ENCODE peak calls at places on chromosome 4, in seven cellular contexts. A is lower lobe of right lung, M is choroid plexus epithelial cell, Y is HAP-1, U is suprapubic skin, S is AG04450, T is kidney. H is an unnamed sample.

GRCh38 chr4:168551211-168551610 is 54.4 kb downstream of the PALLD start:
- DNase-seq in A (no peak), M (peak), Y (no peak), U (no peak), S (peak), T (no peak), H (no peak)

GRCh38 chr4:43132010-43132582 is 239.6 kb downstream of the GRXCR1 start:
- DNase-seq in A (peak), M (peak), Y (peak), U (no peak), S (peak), T (peak), H (peak)

GRCh38 chr4:175273995-175274753 is 356.0 kb downstream of the ADAM29 start:
- DNase-seq in A (no peak), M (peak), Y (no peak), U (no peak), S (no peak), T (no peak), H (no peak)

GRCh38 chr4:14879643-14880042 is 122.6 kb upstream of the CPEB2 start:
- DNase-seq in A (no peak), M (no peak), Y (no peak), U (no peak), S (no peak), T (no peak), H (no peak)

GRCh38 chr4:99946346-99947189 is at the start of gene DNAJB14:
- DNase-seq in A (peak), M (peak), Y (peak), U (peak), S (no peak), T (peak), H (peak)

GRCh38 chr4:4852591-4853362 is 6.7 kb upstream of the MSX1 start:
- DNase-seq in A (no peak), M (peak), Y (peak), U (no peak), S (peak), T (peak), H (peak)

GRCh38 chr4:168453146-168453545 is 27.1 kb downstream of the DDX60L start:
- DNase-seq in A (no peak), M (no peak), Y (no peak), U (no peak), S (no peak), T (no peak), H (no peak)

GRCh38 chr4:105088110-105088879 is 58.4 kb upstream of the TET2 start:
- DNase-seq in A (no peak), M (peak), Y (peak), U (no peak), S (peak), T (no peak), H (no peak)

GRCh38 chr4:121938282-121939092 is 13.4 kb downstream of the TRPC3 start:
- DNase-seq in A (no peak), M (peak), Y (no peak), U (no peak), S (no peak), T (no peak), H (no peak)

GRCh38 chr4:75916091-75916661 is 13.9 kb upstream of the PPEF2 start:
- DNase-seq in A (no peak), M (peak), Y (peak), U (no peak), S (peak), T (no peak), H (peak)

GRCh38 chr4:10144479-10144878 is 27.9 kb upstream of the WDR1 start:
- DNase-seq in A (no peak), M (no peak), Y (no peak), U (no peak), S (no peak), T (no peak), H (no peak)

GRCh38 chr4:158754385-158755180 is 14.2 kb upstream of the FNIP2 start:
- DNase-seq in A (no peak), M (peak), Y (no peak), U (no peak), S (no peak), T (no peak), H (no peak)

GRCh38 chr4:36024901-36025610 is 219.3 kb downstream of the ARAP2 start:
- DNase-seq in A (no peak), M (no peak), Y (no peak), U (no peak), S (no peak), T (no peak), H (no peak)

GRCh38 chr4:102705391-102705935 is 55.3 kb downstream of the MANBA start:
- DNase-seq in A (no peak), M (no peak), Y (no peak), U (no peak), S (no peak), T (peak), H (no peak)

GRCh38 chr4:81635747-81636146 is 164.0 kb upstream of the RASGEF1B start:
- DNase-seq in A (peak), M (peak), Y (no peak), U (no peak), S (no peak), T (no peak), H (no peak)

GRCh38 chr4:136301773-136302172 is 1230.5 kb downstream of the PCDH18 start:
- DNase-seq in A (no peak), M (no peak), Y (no peak), U (no peak), S (no peak), T (no peak), H (no peak)

GRCh38 chr4:64144994-64145393 is 264.3 kb downstream of the TECRL start:
- DNase-seq in A (no peak), M (no peak), Y (no peak), U (no peak), S (no peak), T (no peak), H (no peak)

GRCh38 chr4:3850128-3850527 is 83.9 kb downstream of the ADRA2C start:
- DNase-seq in A (no peak), M (no peak), Y (no peak), U (no peak), S (no peak), T (no peak), H (no peak)
- H3K4me3 ChIP-seq in A (no peak), M (no peak), Y (no peak), U (no peak), S (no peak), T (no peak), H (no peak)

DNA sequence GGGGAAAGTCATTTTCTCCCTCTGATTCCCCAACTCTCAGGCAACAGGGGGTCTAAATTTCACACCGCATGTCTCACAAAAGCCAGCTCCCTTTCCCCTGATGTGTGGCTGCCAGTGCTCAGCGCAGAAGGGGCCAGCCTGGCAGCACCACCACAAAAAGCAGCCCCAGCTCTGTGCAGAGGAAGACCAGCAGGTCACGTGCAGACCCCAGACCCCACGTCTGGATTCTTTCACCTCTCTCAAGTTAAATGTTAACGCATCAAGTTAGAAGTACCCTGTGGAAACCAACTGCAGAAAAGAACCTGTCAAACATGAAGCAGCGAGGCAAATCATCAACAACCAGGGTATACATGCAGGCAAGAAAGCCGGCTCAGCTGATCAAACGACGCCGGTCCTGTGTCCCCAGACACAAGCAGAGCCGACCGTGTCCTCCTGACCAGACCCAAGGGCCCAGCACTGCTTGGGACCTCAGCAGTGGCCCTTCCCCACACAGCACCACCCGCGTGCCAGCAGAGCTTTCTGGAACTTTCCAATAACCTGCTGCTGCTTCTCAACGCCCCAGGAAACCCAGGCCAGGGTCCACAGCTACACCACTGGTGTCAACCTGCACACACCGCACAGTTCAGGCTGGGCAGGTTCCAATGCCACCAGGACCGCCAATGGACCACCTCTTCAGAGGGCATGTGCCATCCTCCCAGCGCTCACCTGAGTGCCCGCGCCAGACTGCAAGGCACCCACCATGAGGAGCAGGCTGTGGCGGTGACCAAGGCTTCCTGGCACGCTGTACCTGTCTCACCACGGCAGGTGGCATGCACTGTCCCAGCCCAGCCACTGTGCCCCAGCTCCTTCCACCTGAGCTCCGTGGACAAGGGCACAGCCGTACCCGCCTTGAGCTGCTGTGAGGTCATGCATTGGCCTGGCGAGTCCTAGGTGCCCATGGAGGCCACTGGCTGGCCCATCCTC is 4.0 kb downstream of the LRPAP1 start:
- DNase-seq in A (no peak), M (no peak), Y (no peak), U (peak), S (no peak), T (peak), H (peak)
- H3K4me3 ChIP-seq in A (no peak), M (no peak), Y (no peak), U (no peak), S (no peak), T (no peak), H (no peak)

DNA sequence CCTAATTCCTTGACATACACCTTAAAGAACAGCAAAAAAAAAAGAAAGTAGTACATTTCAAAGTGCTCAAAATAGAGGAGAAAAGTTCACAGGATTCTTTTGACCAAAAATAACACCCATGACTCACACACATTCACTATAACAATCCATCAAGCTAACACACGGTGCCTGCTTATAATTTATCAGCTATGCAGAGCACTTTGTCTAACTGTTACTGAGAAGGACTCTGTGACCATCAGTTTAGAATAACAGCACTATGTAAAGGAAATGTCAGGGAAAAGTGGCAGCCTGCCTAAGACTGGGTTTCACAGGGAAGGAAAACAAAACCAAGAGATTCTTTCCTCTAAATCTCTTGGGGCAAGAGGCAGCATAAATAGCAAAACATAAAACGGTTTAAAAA is 54.8 kb downstream of the CCDC149 start:
- DNase-seq in A (no peak), M (peak), Y (no peak), U (no peak), S (peak), T (no peak), H (peak)
- H3K4me3 ChIP-seq in A (no peak), M (no peak), Y (no peak), U (no peak), S (no peak), T (no peak), H (no peak)

GRCh38 chr4:38884254-38884653 is 16.6 kb downstream of the FAM114A1 start:
- DNase-seq in A (no peak), M (no peak), Y (no peak), U (no peak), S (no peak), T (no peak), H (no peak)
- H3K4me3 ChIP-seq in A (no peak), M (no peak), Y (no peak), U (no peak), S (no peak), T (no peak), H (no peak)

DNA sequence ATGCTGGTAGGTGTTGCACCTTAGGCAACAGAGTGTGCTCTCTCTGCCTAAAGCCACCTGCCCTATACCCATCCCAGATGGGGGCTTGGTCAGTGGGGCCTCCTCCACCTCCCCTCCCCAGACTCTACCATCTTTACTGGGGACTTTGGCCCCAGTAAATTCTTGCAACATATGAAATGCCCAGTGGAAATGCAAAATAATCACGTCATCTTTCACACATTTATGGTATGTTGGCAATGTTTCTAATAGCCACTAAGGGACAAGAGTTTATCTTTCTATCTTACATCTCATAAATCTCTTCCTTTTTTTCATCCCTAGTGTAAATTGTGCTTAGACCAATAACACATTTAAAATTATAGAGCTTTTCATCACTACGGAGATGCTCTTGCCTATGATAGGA is 103.0 kb upstream of the MAML3 start:
- DNase-seq in A (no peak), M (peak), Y (no peak), U (no peak), S (no peak), T (no peak), H (no peak)
- H3K4me3 ChIP-seq in A (no peak), M (no peak), Y (no peak), U (no peak), S (no peak), T (no peak), H (no peak)

GRCh38 chr4:120922390-120923200 is at the start of gene PRDM5:
- DNase-seq in A (peak), M (peak), Y (no peak), U (peak), S (no peak), T (peak), H (peak)
- H3K4me3 ChIP-seq in A (peak), M (peak), Y (no peak), U (peak), S (peak), T (peak), H (peak)

GRCh38 chr4:156295676-156296075 is 342.0 kb upstream of the CTSO start:
- DNase-seq in A (no peak), M (peak), Y (no peak), U (no peak), S (no peak), T (no peak), H (no peak)

GRCh38 chr4:156294577-156294976 is 340.9 kb upstream of the CTSO start:
- DNase-seq in A (no peak), M (peak), Y (peak), U (no peak), S (peak), T (no peak), H (peak)

GRCh38 chr4:156291317-156291716 is 337.7 kb upstream of the CTSO start:
- DNase-seq in A (no peak), M (peak), Y (no peak), U (no peak), S (peak), T (no peak), H (peak)

GRCh38 chr4:156293657-156294297 is 340.1 kb upstream of the CTSO start:
- DNase-seq in A (no peak), M (peak), Y (no peak), U (no peak), S (peak), T (no peak), H (no peak)

GRCh38 chr4:156290811-156291210 is 337.1 kb upstream of the CTSO start:
- DNase-seq in A (no peak), M (no peak), Y (no peak), U (no peak), S (no peak), T (no peak), H (no peak)
- H3K4me3 ChIP-seq in A (no peak), M (no peak), Y (no peak), U (no peak), S (no peak), T (no peak), H (no peak)

DNA sequence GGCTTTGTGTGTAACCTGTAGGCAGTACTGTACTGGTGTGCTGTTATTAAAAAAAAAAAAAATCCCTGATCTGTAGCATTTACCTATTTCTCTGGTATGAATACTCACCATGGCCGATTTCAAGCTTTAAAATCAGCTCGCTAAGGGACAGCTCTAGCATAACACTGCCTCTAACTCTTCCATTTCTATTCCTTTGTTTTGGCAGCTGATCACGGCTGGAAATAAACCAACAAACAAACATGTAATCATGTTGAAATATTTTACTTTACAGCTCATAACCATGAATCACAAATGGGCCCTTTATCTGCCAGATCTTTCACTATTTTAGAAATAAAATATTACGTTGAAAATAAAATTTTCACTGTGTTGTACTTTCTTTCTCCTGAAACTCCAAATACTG is 60.5 kb upstream of the IL15 start:
- DNase-seq in A (no peak), M (no peak), Y (no peak), U (no peak), S (no peak), T (no peak), H (no peak)
- H3K4me3 ChIP-seq in A (no peak), M (no peak), Y (no peak), U (no peak), S (no peak), T (no peak), H (no peak)

DNA sequence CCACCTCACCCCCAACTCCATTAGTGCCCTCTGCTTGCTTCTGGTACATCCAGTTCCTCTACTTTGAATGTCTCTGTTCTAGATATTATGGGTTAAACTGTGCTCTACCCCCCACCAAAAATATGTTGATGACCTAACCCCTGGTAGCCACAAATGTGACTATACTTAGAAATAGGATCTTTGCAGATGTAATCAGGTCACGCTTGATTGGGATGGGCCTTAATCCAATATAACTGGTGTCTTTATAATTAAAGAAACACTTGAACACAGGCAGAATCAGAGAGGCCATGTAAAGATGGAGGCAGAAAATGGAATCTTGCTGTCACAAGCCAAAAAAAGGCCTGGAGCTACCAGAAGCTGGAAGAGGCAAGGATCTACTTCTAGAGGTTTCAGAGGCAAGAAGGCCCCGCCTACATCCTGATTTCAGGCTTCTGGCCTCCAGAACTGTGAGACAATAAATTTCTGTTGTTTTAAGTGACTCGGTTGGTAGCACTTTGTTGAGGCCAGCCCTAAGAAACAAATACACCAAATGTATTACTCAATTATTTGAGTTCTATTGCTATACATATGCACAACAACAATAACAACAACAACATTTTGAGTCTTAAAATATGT is 220.0 kb downstream of the PPP3CA start:
- DNase-seq in A (no peak), M (no peak), Y (no peak), U (no peak), S (no peak), T (no peak), H (no peak)
- H3K4me3 ChIP-seq in A (no peak), M (no peak), Y (no peak), U (no peak), S (no peak), T (no peak), H (no peak)

H was measured in cardiac muscle cell.